ENCODE peak calls at places on chromosomes 13 and 19, in nine cellular contexts. One of them, this sample, is unnamed.

GRCh38 chr13:43348397-43348796 is 325.0 kb downstream of the DNAJC15 start:
- DNase-seq in transverse colon: no peak
- DNase-seq in vagina: no peak
- DNase-seq in NB4: no peak
- DNase-seq in heart left ventricle: no peak
- DNase-seq in GM12891: no peak
- DNase-seq in tibial nerve: no peak
- DNase-seq in uterus: no peak
- DNase-seq in sigmoid colon: no peak
- DNase-seq in this sample: no peak

GRCh38 chr19:1254081-1254527 is 5.7 kb downstream of the MIDN start:
- DNase-seq in transverse colon: peak
- DNase-seq in uterus: peak
- DNase-seq in sigmoid colon: peak
- DNase-seq in GM12891: no peak
- DNase-seq in NB4: no peak
- DNase-seq in heart left ventricle: no peak
- DNase-seq in tibial nerve: no peak
- DNase-seq in vagina: no peak
- DNase-seq in this sample: no peak

GRCh38 chr13:112619730-112620639 is 32.0 kb upstream of the TUBGCP3 start:
- DNase-seq in heart left ventricle: no peak
- DNase-seq in GM12891: no peak
- DNase-seq in vagina: peak
- DNase-seq in NB4: peak
- DNase-seq in transverse colon: no peak
- DNase-seq in tibial nerve: no peak
- DNase-seq in sigmoid colon: no peak
- DNase-seq in uterus: no peak
- DNase-seq in this sample: no peak

GRCh38 chr13:37306778-37307544 is 201.5 kb upstream of the CSNK1A1L start:
- DNase-seq in sigmoid colon: no peak
- DNase-seq in GM12891: no peak
- DNase-seq in heart left ventricle: no peak
- DNase-seq in NB4: no peak
- DNase-seq in vagina: no peak
- DNase-seq in tibial nerve: no peak
- DNase-seq in transverse colon: no peak
- DNase-seq in uterus: no peak
- DNase-seq in this sample: peak

GRCh38 chr19:18253130-18253529 is 21.1 kb downstream of the IQCN start:
- DNase-seq in tibial nerve: no peak
- DNase-seq in uterus: no peak
- DNase-seq in GM12891: no peak
- DNase-seq in vagina: no peak
- DNase-seq in sigmoid colon: no peak
- DNase-seq in NB4: no peak
- DNase-seq in transverse colon: no peak
- DNase-seq in heart left ventricle: no peak
- DNase-seq in this sample: no peak

GRCh38 chr13:32940601-32941000 is 75.6 kb upstream of the KL start:
- DNase-seq in heart left ventricle: no peak
- DNase-seq in GM12891: no peak
- DNase-seq in uterus: no peak
- DNase-seq in vagina: no peak
- DNase-seq in sigmoid colon: no peak
- DNase-seq in NB4: no peak
- DNase-seq in transverse colon: no peak
- DNase-seq in tibial nerve: no peak
- DNase-seq in this sample: no peak

GRCh38 chr19:9610484-9611113 is 10.4 kb downstream of the ZNF561 start:
- DNase-seq in sigmoid colon: no peak
- DNase-seq in heart left ventricle: no peak
- DNase-seq in vagina: no peak
- DNase-seq in transverse colon: no peak
- DNase-seq in uterus: no peak
- DNase-seq in tibial nerve: no peak
- DNase-seq in NB4: no peak
- DNase-seq in GM12891: no peak
- DNase-seq in this sample: no peak

GRCh38 chr13:43545317-43545874 is 241.4 kb downstream of the ENOX1 start:
- DNase-seq in GM12891: no peak
- DNase-seq in NB4: no peak
- DNase-seq in heart left ventricle: no peak
- DNase-seq in tibial nerve: no peak
- DNase-seq in vagina: no peak
- DNase-seq in sigmoid colon: no peak
- DNase-seq in uterus: no peak
- DNase-seq in transverse colon: no peak
- DNase-seq in this sample: no peak

GRCh38 chr19:33486936-33487793 is 34.4 kb downstream of the PEPD start:
- DNase-seq in uterus: no peak
- DNase-seq in tibial nerve: no peak
- DNase-seq in sigmoid colon: peak
- DNase-seq in transverse colon: no peak
- DNase-seq in heart left ventricle: no peak
- DNase-seq in GM12891: no peak
- DNase-seq in NB4: no peak
- DNase-seq in vagina: no peak
- DNase-seq in this sample: no peak

GRCh38 chr13:113802761-113803160 is 43.7 kb downstream of the TMEM255B start:
- DNase-seq in NB4: peak
- DNase-seq in transverse colon: no peak
- DNase-seq in vagina: no peak
- DNase-seq in GM12891: no peak
- DNase-seq in heart left ventricle: no peak
- DNase-seq in sigmoid colon: peak
- DNase-seq in tibial nerve: no peak
- DNase-seq in uterus: no peak
- DNase-seq in this sample: no peak

GRCh38 chr19:30498707-30499106 is 126.5 kb downstream of the ZNF536 start:
- DNase-seq in heart left ventricle: no peak
- DNase-seq in vagina: no peak
- DNase-seq in NB4: no peak
- DNase-seq in GM12891: no peak
- DNase-seq in uterus: no peak
- DNase-seq in transverse colon: no peak
- DNase-seq in sigmoid colon: no peak
- DNase-seq in tibial nerve: no peak
- DNase-seq in this sample: no peak

GRCh38 chr13:61486496-61486895 is 70.8 kb upstream of the PCDH20 start:
- DNase-seq in heart left ventricle: no peak
- DNase-seq in tibial nerve: no peak
- DNase-seq in GM12891: no peak
- DNase-seq in uterus: no peak
- DNase-seq in transverse colon: no peak
- DNase-seq in sigmoid colon: no peak
- DNase-seq in vagina: no peak
- DNase-seq in NB4: no peak
- DNase-seq in this sample: no peak

DNA sequence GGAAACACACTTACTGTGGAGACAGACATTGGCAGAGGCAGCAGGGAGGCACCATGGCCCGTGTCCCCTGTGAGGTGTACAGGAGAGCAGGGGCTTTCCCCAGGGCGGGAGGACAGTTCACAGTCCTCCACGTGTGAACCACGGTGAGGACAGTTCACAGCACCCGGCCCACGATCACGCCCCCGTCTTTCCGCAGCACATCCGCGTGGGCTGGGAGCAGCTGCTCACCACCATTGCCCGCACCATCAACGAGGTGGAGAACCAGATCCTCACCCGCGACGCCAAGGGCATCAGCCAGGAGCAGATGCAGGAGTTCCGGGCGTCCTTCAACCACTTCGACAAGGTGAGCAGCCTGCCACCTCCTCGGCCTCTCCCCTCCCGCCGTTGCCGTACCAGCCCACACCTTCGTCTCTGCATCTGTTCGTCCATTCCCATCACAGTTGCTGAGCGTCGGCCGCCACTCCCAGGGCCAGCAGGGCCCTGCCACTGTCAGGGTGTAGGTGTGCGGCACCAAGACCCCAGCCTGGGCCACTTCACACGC is 17.4 kb downstream of the CAPN12 start:
- DNase-seq in sigmoid colon: no peak
- DNase-seq in NB4: no peak
- DNase-seq in vagina: no peak
- DNase-seq in tibial nerve: no peak
- DNase-seq in heart left ventricle: peak
- DNase-seq in transverse colon: no peak
- DNase-seq in uterus: peak
- DNase-seq in GM12891: no peak
- DNase-seq in this sample: no peak
- TF ChIP-seq POLR2A in sigmoid colon: no peak
- TF ChIP-seq POLR2A in NB4: no peak
- TF ChIP-seq POLR2A in vagina: no peak
- TF ChIP-seq POLR2A in tibial nerve: no peak
- TF ChIP-seq POLR2A in heart left ventricle: no peak
- TF ChIP-seq POLR2A in transverse colon: no peak
- TF ChIP-seq POLR2A in uterus: no peak
- TF ChIP-seq POLR2A in GM12891: no peak
- TF ChIP-seq POLR2A in this sample: no peak

DNA sequence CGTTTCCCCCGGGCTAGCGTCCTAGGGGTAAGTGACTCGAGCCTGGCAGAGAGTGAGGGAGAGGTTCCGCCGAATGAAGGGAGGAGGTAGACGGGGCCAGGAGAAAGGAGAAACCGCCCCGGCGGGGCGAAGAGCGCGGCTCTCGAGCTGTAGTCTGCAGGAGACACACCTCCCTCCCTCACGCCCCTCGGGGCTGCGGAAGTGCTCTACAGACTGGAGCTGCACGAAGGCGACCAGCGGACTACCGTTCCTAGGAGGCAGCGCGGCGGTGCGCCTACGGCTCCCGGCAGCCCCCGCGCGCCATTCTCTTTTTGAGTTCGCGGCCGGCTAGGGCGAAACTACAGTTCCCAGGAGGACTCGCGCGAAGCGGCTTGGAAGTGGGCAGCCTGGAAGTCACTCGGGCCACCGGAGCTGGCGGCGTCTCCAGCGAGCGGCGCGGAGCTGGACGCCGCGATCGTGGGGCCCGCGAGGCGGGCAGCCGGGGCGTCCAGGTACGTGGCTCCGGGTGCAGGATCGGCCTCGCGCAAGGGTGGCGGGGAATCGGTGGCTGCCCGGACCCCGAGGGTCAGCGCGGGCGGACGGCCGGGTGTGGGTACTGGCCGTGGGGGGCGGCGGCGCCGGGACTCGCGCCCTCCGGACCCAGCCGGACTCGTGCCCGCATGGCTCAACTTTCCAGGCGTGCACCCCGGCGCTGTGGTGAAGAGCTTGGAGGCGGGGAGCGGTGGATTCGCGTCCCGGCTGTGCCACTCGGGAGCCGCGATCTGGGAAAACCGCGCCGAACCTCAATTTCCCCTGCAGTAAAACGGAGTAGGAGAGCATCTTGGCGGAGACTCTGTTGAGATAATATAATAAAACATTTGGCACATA is at the start of gene SIPA1L3:
- DNase-seq in sigmoid colon: peak
- DNase-seq in uterus: peak
- DNase-seq in transverse colon: peak
- DNase-seq in heart left ventricle: peak
- DNase-seq in vagina: no peak
- DNase-seq in GM12891: peak
- DNase-seq in NB4: peak
- DNase-seq in tibial nerve: peak
- DNase-seq in this sample: peak
- TF ChIP-seq POLR2A in sigmoid colon: no peak
- TF ChIP-seq POLR2A in uterus: peak
- TF ChIP-seq POLR2A in transverse colon: peak
- TF ChIP-seq POLR2A in heart left ventricle: no peak
- TF ChIP-seq POLR2A in vagina: no peak
- TF ChIP-seq POLR2A in GM12891: no peak
- TF ChIP-seq POLR2A in NB4: peak
- TF ChIP-seq POLR2A in tibial nerve: no peak
- TF ChIP-seq POLR2A in this sample: peak

DNA sequence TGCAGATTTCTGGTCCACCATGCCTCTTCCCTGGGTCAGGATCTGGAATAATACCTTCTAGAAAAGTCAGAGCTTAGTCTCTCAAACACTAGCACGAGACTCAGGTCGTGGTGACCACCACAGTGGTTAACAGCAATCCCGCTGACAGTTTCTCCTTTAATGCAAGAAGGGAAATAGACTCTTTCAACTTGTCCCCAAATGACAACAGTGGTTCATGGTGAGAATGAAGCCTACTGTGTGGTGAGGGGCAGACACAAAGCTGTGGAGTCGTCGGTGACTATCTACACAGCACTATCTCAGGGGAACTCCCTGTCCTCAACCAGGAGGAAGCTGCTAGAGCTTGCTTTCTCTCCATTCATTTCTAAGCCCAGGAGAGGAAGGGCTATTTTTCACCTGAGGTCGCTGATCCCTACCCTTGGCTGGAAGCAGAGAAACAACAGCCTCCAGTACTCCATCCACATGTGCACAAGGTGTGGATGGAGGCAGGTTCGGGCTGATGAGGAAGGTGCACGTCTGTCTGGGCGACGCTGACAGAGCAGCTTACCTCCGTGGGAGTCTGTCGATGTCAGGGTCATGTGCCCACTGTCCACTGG is 72.4 kb downstream of the STK24 start:
- DNase-seq in heart left ventricle: no peak
- DNase-seq in sigmoid colon: no peak
- DNase-seq in transverse colon: no peak
- DNase-seq in uterus: no peak
- DNase-seq in tibial nerve: no peak
- DNase-seq in NB4: peak
- DNase-seq in vagina: no peak
- DNase-seq in GM12891: no peak
- DNase-seq in this sample: no peak
- TF ChIP-seq POLR2A in heart left ventricle: no peak
- TF ChIP-seq POLR2A in sigmoid colon: no peak
- TF ChIP-seq POLR2A in transverse colon: no peak
- TF ChIP-seq POLR2A in uterus: no peak
- TF ChIP-seq POLR2A in tibial nerve: no peak
- TF ChIP-seq POLR2A in NB4: no peak
- TF ChIP-seq POLR2A in vagina: no peak
- TF ChIP-seq POLR2A in GM12891: no peak
- TF ChIP-seq POLR2A in this sample: no peak

DNA sequence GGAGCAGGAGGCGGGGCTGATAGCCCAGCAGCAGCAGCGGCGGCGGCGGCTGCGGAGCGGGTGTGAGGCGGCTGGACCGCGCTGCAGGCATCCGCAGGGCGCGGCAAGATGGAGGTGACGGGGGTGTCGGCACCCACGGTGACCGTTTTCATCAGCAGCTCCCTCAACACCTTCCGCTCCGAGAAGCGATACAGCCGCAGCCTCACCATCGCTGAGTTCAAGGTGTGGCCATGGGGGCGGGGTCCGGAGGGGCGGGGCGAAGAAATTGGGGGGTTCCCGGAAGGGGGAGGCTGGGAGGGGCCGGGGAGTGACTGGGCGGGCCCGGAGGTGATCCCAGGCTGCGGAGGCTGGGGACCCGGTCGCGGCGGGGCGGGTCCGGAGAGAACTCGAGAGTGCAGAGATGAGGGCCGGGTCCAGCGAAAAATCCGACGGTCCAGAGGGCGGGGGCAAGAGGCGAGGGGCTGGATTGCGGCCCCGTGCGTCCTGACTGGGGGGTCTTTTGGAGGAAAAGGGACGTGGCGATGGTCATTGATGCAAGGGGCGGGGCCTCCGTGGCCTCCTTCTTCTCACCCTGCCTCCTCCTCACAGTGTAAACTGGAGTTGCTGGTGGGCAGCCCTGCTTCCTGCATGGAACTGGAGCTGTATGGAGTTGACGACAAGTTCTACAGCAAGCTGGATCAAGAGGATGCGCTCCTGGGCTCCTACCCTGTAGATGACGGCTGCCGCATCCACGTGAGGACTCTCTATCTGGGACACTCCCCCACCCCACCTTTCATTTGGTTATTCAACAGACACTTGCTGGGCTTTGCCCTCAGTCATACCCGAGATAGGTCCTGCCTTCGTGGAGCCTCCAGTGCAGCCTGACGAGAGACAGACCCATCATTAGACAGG is at the start of gene TBCB:
- DNase-seq in uterus: peak
- DNase-seq in heart left ventricle: peak
- DNase-seq in sigmoid colon: peak
- DNase-seq in transverse colon: peak
- DNase-seq in vagina: no peak
- DNase-seq in NB4: no peak
- DNase-seq in tibial nerve: peak
- DNase-seq in GM12891: peak
- DNase-seq in this sample: peak
- TF ChIP-seq POLR2A in uterus: peak
- TF ChIP-seq POLR2A in heart left ventricle: no peak
- TF ChIP-seq POLR2A in sigmoid colon: peak
- TF ChIP-seq POLR2A in transverse colon: peak
- TF ChIP-seq POLR2A in vagina: no peak
- TF ChIP-seq POLR2A in NB4: peak
- TF ChIP-seq POLR2A in tibial nerve: peak
- TF ChIP-seq POLR2A in GM12891: peak
- TF ChIP-seq POLR2A in this sample: peak

This sample was measured in H54.